ENCODE peak calls at places on chromosomes 7 and 10, in four cellular contexts. W is gastrocnemius medialis, X is transverse colon, Q is ovary. R is an unnamed sample. For H3K36me3 and H3K4me1, the result is how much of the 10 kb centered on the place peaks cover.

GRCh38 chr10:49298990-49299815 is at the start of gene C10orf71:
- DNase-seq in Q (no peak), X (no peak), W (peak), R (no peak)

GRCh38 chr10:28915989-28916588 is 238.8 kb downstream of the BAMBI start:
- DNase-seq in X (no peak), W (no peak), Q (no peak), R (no peak)

GRCh38 chr10:79059859-79060379 is 8.8 kb upstream of the ZMIZ1 start:
- DNase-seq in W (no peak), X (peak), Q (peak), R (no peak)

GRCh38 chr7:1887251-1887650 is 217.2 kb downstream of the ELFN1 start:
- DNase-seq in W (no peak), X (no peak), Q (no peak), R (no peak)

GRCh38 chr7:28615091-28615490 is 202.8 kb downstream of the CREB5 start:
- DNase-seq in Q (no peak), X (no peak), W (no peak), R (no peak)

GRCh38 chr10:43287056-43288007 is 20.5 kb upstream of the RASGEF1A start:
- DNase-seq in X (peak), Q (no peak), W (no peak), R (no peak)

GRCh38 chr10:132399117-132400035 is 2.4 kb downstream of the PWWP2B start:
- DNase-seq in Q (no peak), W (no peak), X (peak), R (no peak)

GRCh38 chr7:98630149-98630548 is 13.1 kb downstream of the NPTX2 start:
- DNase-seq in X (no peak), Q (no peak), W (no peak), R (no peak)

GRCh38 chr7:103487419-103487818 is 41.4 kb upstream of the SLC26A5 start:
- DNase-seq in Q (no peak), W (no peak), X (no peak), R (no peak)

GRCh38 chr7:27684491-27684890 is 21.8 kb upstream of the HIBADH start:
- DNase-seq in Q (no peak), X (no peak), W (no peak), R (no peak)

GRCh38 chr10:114173680-114174461 is at the start of gene CCDC186:
- DNase-seq in X (peak), W (peak), Q (peak), R (peak)

GRCh38 chr7:118281196-118281595 is 56.7 kb downstream of the ANKRD7 start:
- DNase-seq in X (no peak), W (no peak), Q (no peak), R (no peak)

GRCh38 chr7:20365486-20365885 is 34.8 kb downstream of the ITGB8 start:
- DNase-seq in Q (no peak), X (no peak), W (no peak), R (no peak)

GRCh38 chr7:47763063-47763974 is 181.4 kb upstream of the TNS3 start:
- DNase-seq in W (no peak), X (peak), Q (no peak), R (no peak)

GRCh38 chr10:19874791-19875190 is 58.6 kb downstream of the PLXDC2 start:
- DNase-seq in X (no peak), Q (no peak), W (no peak), R (no peak)

GRCh38 chr10:48602401-48603135 is 2.3 kb downstream of the ARHGAP22 start:
- DNase-seq in W (no peak), Q (no peak), X (no peak), R (no peak)

GRCh38 chr7:79352323-79352722 is 101.1 kb downstream of the MAGI2 start:
- DNase-seq in Q (no peak), X (no peak), W (no peak), R (no peak)

GRCh38 chr7:99762680-99763327 is 21.2 kb downstream of the CYP3A4 start:
- DNase-seq in X (no peak), Q (no peak), W (peak), R (no peak)

GRCh38 chr7:126401918-126402317 is 850.8 kb downstream of the GRM8 start:
- DNase-seq in Q (no peak), W (no peak), X (no peak), R (no peak)

GRCh38 chr7:43729924-43730248 is 563 bp upstream of the COA1 start:
- DNase-seq in W (no peak), Q (no peak), X (no peak), R (no peak)

GRCh38 chr10:124741922-124742417 is 2.2 kb downstream of the FAM53B start:
- DNase-seq in Q (no peak), W (no peak), X (peak), R (no peak)

GRCh38 chr7:91634485-91635177 is 245.9 kb downstream of the MTERF1 start:
- DNase-seq in Q (no peak), W (no peak), X (no peak), R (no peak)

GRCh38 chr7:28203498-28204240 is 23.1 kb upstream of the JAZF1 start:
- DNase-seq in Q (no peak), W (no peak), X (no peak), R (no peak)

GRCh38 chr10:80271416-80271815 is 18.0 kb downstream of the MAT1A start:
- DNase-seq in Q (no peak), W (no peak), X (no peak), R (no peak)

GRCh38 chr7:108140674-108141073 is 10.5 kb upstream of the LAMB4 start:
- DNase-seq in W (no peak), X (no peak), Q (no peak), R (no peak)

GRCh38 chr7:66146701-66147100 is 32.1 kb downstream of the CRCP start:
- DNase-seq in W (no peak), X (no peak), Q (no peak), R (no peak)

GRCh38 chr10:117240105-117240729 is 697 bp upstream of the SLC18A2 start:
- DNase-seq in W (no peak), X (no peak), Q (no peak), R (no peak)
- H3K4me3 ChIP-seq in W (no peak), X (no peak), Q (no peak), R (no peak)

GRCh38 chr7:139635521-139636240 is 112.2 kb downstream of the CLEC2L start:
- DNase-seq in W (no peak), X (no peak), Q (no peak), R (no peak)

GRCh38 chr7:139630643-139631519 is 107.4 kb downstream of the CLEC2L start:
- DNase-seq in Q (no peak), X (no peak), W (no peak), R (no peak)

GRCh38 chr7:139634087-139634486 is 110.6 kb downstream of the CLEC2L start:
- DNase-seq in X (no peak), W (no peak), Q (no peak), R (no peak)

GRCh38 chr7:139629392-139630082 is 106.1 kb downstream of the CLEC2L start:
- DNase-seq in W (no peak), Q (peak), X (no peak), R (no peak)

GRCh38 chr7:139631520-139632031 is 108.1 kb downstream of the CLEC2L start:
- DNase-seq in W (no peak), X (no peak), Q (no peak), R (no peak)
- H3K36me3 ChIP-seq in W (under half), X (under half), Q (under half), R (under half)

DNA sequence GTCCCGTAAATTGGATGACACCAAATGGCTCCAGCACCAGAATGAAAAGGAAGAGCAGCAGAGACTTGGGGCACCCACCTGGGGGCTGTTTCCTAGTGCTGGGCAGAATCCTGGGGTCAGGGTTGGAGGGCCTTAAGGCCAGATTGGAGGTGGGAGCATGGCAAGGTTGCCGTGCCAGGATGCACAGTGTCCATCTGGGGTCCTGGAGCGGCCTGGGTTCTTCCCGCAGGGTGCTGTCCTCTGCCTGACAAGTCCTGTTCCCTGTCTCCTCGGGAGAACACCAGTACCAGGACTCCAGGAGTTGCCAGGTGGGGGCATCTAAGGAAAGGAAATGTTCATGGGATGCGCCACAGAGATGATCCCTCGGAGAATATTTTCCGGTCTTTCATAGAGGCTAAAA is 42.8 kb downstream of the MGMT start:
- DNase-seq in W (no peak), X (no peak), Q (no peak), R (no peak)
- H3K4me1 ChIP-seq in W (under half), X (under half), Q (under half), R (under half)

GRCh38 chr10:97034958-97035769 is 150.6 kb downstream of the SLIT1 start:
- DNase-seq in W (no peak), Q (no peak), X (no peak), R (no peak)

GRCh38 chr10:97037365-97038361 is 148.1 kb downstream of the SLIT1 start:
- DNase-seq in X (peak), Q (peak), W (peak), R (peak)

GRCh38 chr10:97032624-97033023 is 153.1 kb downstream of the SLIT1 start:
- DNase-seq in W (no peak), Q (no peak), X (no peak), R (no peak)

GRCh38 chr10:97031459-97031858 is 154.3 kb downstream of the SLIT1 start:
- DNase-seq in X (no peak), Q (no peak), W (no peak), R (no peak)

DNA sequence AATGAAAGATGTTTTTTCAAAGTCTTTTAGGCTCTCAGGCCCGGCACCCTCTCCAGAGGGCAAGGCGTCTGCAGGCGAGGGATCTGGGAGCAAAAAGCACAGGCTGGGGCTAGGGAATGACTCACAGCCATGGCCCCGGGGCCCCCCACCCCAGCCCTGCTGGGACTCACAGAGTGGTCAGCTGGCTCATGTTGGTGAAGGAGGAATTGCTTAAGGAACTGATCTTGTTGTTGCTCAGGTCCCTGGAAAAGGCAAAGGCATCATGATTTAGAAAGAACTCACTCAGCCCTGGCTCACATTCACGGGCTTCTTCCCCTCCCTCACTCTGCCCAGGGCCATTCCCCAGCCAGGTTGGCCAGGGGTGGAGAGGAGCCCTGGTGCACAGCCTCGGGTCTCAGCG is 151.5 kb downstream of the SLIT1 start:
- DNase-seq in W (no peak), Q (no peak), X (no peak), R (no peak)
- H3K4me3 ChIP-seq in W (no peak), Q (no peak), X (no peak), R (no peak)

GRCh38 chr7:39186671-39187070 is 209.0 kb downstream of the POU6F2 start:
- DNase-seq in X (no peak), Q (no peak), W (no peak), R (no peak)

GRCh38 chr7:39195967-39196366 is 218.3 kb downstream of the POU6F2 start:
- DNase-seq in W (no peak), X (no peak), Q (no peak), R (no peak)

GRCh38 chr7:39187130-39187529 is 209.4 kb downstream of the POU6F2 start:
- DNase-seq in X (no peak), W (no peak), Q (no peak), R (no peak)

GRCh38 chr7:39192476-39192875 is 214.8 kb downstream of the POU6F2 start:
- DNase-seq in Q (no peak), W (no peak), X (no peak), R (no peak)
- H3K36me3 ChIP-seq in Q (under half), W (under half), X (under half), R (under half)

DNA sequence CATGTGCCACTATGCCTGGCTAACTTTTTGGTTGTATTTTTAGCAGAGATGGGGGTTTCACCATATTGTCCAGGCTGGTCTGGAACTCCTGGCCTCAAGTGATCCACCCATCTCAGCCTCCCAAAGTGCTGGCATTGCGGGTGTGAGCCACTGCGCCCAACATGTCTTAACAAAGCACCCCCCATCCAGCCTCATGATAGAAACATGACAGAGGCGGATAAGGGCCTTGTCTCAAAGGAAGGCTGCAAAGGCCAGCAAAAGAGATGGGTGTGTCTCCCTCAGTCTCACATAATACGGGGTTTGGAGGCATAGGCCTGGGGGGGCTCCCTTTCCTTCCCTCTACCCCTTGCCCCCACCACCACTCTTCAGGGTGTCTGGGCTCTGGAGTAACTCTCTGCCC is 93.2 kb downstream of the SH3PXD2A start:
- DNase-seq in Q (no peak), X (no peak), W (no peak), R (no peak)
- H3K4me1 ChIP-seq in Q (under half), X (under half), W (half or more), R (half or more)

DNA sequence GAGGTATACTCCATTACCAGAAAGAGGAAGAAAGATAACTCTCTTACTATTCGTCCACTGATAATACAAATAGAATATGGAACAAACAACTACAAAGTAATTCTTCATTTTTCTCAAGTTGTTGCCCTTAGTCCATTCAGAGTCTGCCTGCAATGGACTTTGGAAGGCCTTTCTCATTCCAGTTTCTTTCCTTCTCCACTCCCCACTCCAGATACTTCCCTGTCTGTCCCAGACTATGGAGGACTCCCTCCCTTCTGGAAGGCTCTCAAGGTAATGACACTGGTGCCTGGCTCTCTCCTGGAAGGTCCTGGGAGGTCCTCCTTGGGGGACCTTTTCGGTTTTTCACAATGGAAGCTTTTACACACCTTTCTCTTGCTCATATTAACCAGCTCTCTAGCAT is 167.8 kb downstream of the SDHAF3 start:
- DNase-seq in Q (no peak), W (no peak), X (no peak), R (no peak)
- H3K4me3 ChIP-seq in Q (no peak), W (no peak), X (no peak), R (no peak)

GRCh38 chr7:44936322-44936721 is 42.5 kb downstream of the MYO1G start:
- DNase-seq in X (no peak), Q (no peak), W (no peak), R (no peak)
- H3K36me3 ChIP-seq in X (under half), Q (under half), W (under half), R (under half)